ENCODE peak calls at places on chromosome 2, in seven cellular contexts. U, B, Q, Z, P, O and T are unnamed samples.

GRCh38 chr2:102313025-102313424 is 1.7 kb downstream of the IL1RL1 start:
- DNase-seq in U (no peak), B (no peak), Q (no peak), Z (no peak), P (no peak), O (no peak), T (no peak)

GRCh38 chr2:237222178-237222577 is 136.5 kb downstream of the COPS8 start:
- DNase-seq in U (no peak), B (no peak), Q (no peak), Z (no peak), P (no peak), O (no peak), T (no peak)

GRCh38 chr2:225037374-225038075 is 4.7 kb downstream of the DOCK10 start:
- DNase-seq in U (no peak), B (no peak), Q (no peak), Z (no peak), P (no peak), O (no peak), T (no peak)

GRCh38 chr2:241500016-241500415 is 8.4 kb downstream of the STK25 start:
- DNase-seq in U (no peak), B (no peak), Q (no peak), Z (no peak), P (no peak), O (no peak), T (no peak)

GRCh38 chr2:231483398-231484329 is 19.4 kb upstream of the NCL start:
- DNase-seq in U (peak), B (no peak), Q (no peak), Z (peak), P (no peak), O (peak), T (peak)

GRCh38 chr2:239502430-239503221 is 101.8 kb upstream of the HDAC4 start:
- DNase-seq in U (no peak), B (no peak), Q (no peak), Z (no peak), P (no peak), O (no peak), T (peak)

GRCh38 chr2:69789762-69790600 is 39.5 kb upstream of the GMCL1 start:
- DNase-seq in U (no peak), B (no peak), Q (no peak), Z (no peak), P (no peak), O (peak), T (no peak)

GRCh38 chr2:236968101-236968886 is 117.4 kb upstream of the COPS8 start:
- DNase-seq in U (no peak), B (no peak), Q (no peak), Z (no peak), P (peak), O (no peak), T (no peak)

GRCh38 chr2:88892788-88893187 is 201.3 kb downstream of the RPIA start:
- DNase-seq in U (no peak), B (no peak), Q (no peak), Z (no peak), P (no peak), O (no peak), T (no peak)

GRCh38 chr2:122543815-122544214 is 788.4 kb downstream of the TSN start:
- DNase-seq in U (no peak), B (no peak), Q (no peak), Z (no peak), P (no peak), O (no peak), T (no peak)

GRCh38 chr2:226451486-226451885 is 348.1 kb downstream of the IRS1 start:
- DNase-seq in U (no peak), B (no peak), Q (no peak), Z (no peak), P (no peak), O (no peak), T (no peak)

GRCh38 chr2:158414538-158414937 is 42.0 kb downstream of the CCDC148 start:
- DNase-seq in U (no peak), B (no peak), Q (no peak), Z (no peak), P (no peak), O (no peak), T (no peak)

GRCh38 chr2:234446404-234447076 is 50.3 kb downstream of the ARL4C start:
- DNase-seq in U (no peak), B (peak), Q (no peak), Z (peak), P (peak), O (no peak), T (peak)

GRCh38 chr2:5766621-5767020 is 74.4 kb downstream of the SOX11 start:
- DNase-seq in U (no peak), B (no peak), Q (no peak), Z (no peak), P (no peak), O (no peak), T (no peak)

GRCh38 chr2:212539145-212539880 is 711 bp upstream of the ERBB4 start:
- DNase-seq in U (peak), B (no peak), Q (peak), Z (no peak), P (peak), O (no peak), T (peak)

GRCh38 chr2:9152975-9153402 is 53.6 kb upstream of the ASAP2 start:
- DNase-seq in U (no peak), B (no peak), Q (no peak), Z (no peak), P (no peak), O (no peak), T (no peak)

GRCh38 chr2:54456526-54457325 is 599 bp downstream of the SPTBN1 start:
- DNase-seq in U (peak), B (no peak), Q (no peak), Z (no peak), P (no peak), O (peak), T (peak)

GRCh38 chr2:230809677-230810251 is 55.0 kb upstream of the ITM2C start:
- DNase-seq in U (no peak), B (no peak), Q (no peak), Z (no peak), P (no peak), O (no peak), T (no peak)

GRCh38 chr2:171460537-171460936 is 26.5 kb downstream of the DCAF17 start:
- DNase-seq in U (no peak), B (no peak), Q (no peak), Z (no peak), P (no peak), O (no peak), T (no peak)

GRCh38 chr2:237427807-237428506 is 14.0 kb upstream of the COL6A3 start:
- DNase-seq in U (no peak), B (no peak), Q (no peak), Z (peak), P (no peak), O (no peak), T (no peak)

GRCh38 chr2:217680376-217680775 is 322.4 kb downstream of the TNS1 start:
- DNase-seq in U (peak), B (no peak), Q (no peak), Z (no peak), P (no peak), O (no peak), T (no peak)